ENCODE peak calls at places on chromosomes 3 and 15, in ten cellular contexts. One of them, this sample, is unnamed.

GRCh38 chr3:13424111-13424844 is 4.2 kb upstream of the NUP210 start:
- DNase-seq in neuronal stem cell: no peak
- DNase-seq in mesendoderm: no peak
- DNase-seq in H9: no peak
- DNase-seq in fibroblast of lung: no peak
- DNase-seq in SK-N-SH: no peak
- DNase-seq in K562: peak
- DNase-seq in mesenchymal stem cell: no peak
- DNase-seq in mammary epithelial cell: no peak
- DNase-seq in IMR-90: no peak
- DNase-seq in this sample: no peak

GRCh38 chr15:40845511-40846284 is 1.9 kb downstream of the SPINT1 start:
- DNase-seq in IMR-90: no peak
- DNase-seq in fibroblast of lung: no peak
- DNase-seq in H9: peak
- DNase-seq in mesenchymal stem cell: no peak
- DNase-seq in K562: no peak
- DNase-seq in SK-N-SH: no peak
- DNase-seq in mammary epithelial cell: peak
- DNase-seq in mesendoderm: peak
- DNase-seq in neuronal stem cell: no peak
- DNase-seq in this sample: peak

GRCh38 chr15:96326551-96327154 is 3.8 kb upstream of the NR2F2 start:
- DNase-seq in fibroblast of lung: peak
- DNase-seq in mammary epithelial cell: peak
- DNase-seq in mesenchymal stem cell: peak
- DNase-seq in neuronal stem cell: no peak
- DNase-seq in K562: peak
- DNase-seq in mesendoderm: peak
- DNase-seq in IMR-90: no peak
- DNase-seq in H9: peak
- DNase-seq in SK-N-SH: no peak
- DNase-seq in this sample: peak

GRCh38 chr3:51940648-51941421 is 869 bp downstream of the RRP9 start:
- DNase-seq in SK-N-SH: no peak
- DNase-seq in mammary epithelial cell: peak
- DNase-seq in H9: no peak
- DNase-seq in mesenchymal stem cell: peak
- DNase-seq in IMR-90: no peak
- DNase-seq in mesendoderm: peak
- DNase-seq in K562: no peak
- DNase-seq in neuronal stem cell: no peak
- DNase-seq in fibroblast of lung: peak
- DNase-seq in this sample: no peak

GRCh38 chr3:192042116-192042515 is 581.2 kb downstream of the PYDC2 start:
- DNase-seq in mammary epithelial cell: no peak
- DNase-seq in mesenchymal stem cell: no peak
- DNase-seq in K562: no peak
- DNase-seq in SK-N-SH: no peak
- DNase-seq in neuronal stem cell: no peak
- DNase-seq in IMR-90: no peak
- DNase-seq in fibroblast of lung: no peak
- DNase-seq in mesendoderm: no peak
- DNase-seq in H9: no peak
- DNase-seq in this sample: peak

GRCh38 chr3:177930771-177931170 is 605.5 kb upstream of the KCNMB2 start:
- DNase-seq in fibroblast of lung: no peak
- DNase-seq in SK-N-SH: no peak
- DNase-seq in neuronal stem cell: no peak
- DNase-seq in mammary epithelial cell: peak
- DNase-seq in IMR-90: no peak
- DNase-seq in mesenchymal stem cell: no peak
- DNase-seq in H9: no peak
- DNase-seq in mesendoderm: no peak
- DNase-seq in K562: no peak
- DNase-seq in this sample: no peak

GRCh38 chr3:126441256-126441880 is 34.3 kb downstream of the ZXDC start:
- DNase-seq in H9: peak
- DNase-seq in neuronal stem cell: no peak
- DNase-seq in K562: no peak
- DNase-seq in mesendoderm: no peak
- DNase-seq in IMR-90: no peak
- DNase-seq in SK-N-SH: no peak
- DNase-seq in mammary epithelial cell: no peak
- DNase-seq in fibroblast of lung: no peak
- DNase-seq in mesenchymal stem cell: no peak
- DNase-seq in this sample: no peak

GRCh38 chr3:51942603-51943450 is 664 bp downstream of the PARP3 start:
- DNase-seq in fibroblast of lung: peak
- DNase-seq in neuronal stem cell: no peak
- DNase-seq in SK-N-SH: peak
- DNase-seq in H9: peak
- DNase-seq in K562: peak
- DNase-seq in mesenchymal stem cell: peak
- DNase-seq in mesendoderm: peak
- DNase-seq in IMR-90: peak
- DNase-seq in mammary epithelial cell: peak
- DNase-seq in this sample: peak

GRCh38 chr15:51298656-51299055 is 39.7 kb downstream of the CYP19A1 start:
- DNase-seq in fibroblast of lung: no peak
- DNase-seq in SK-N-SH: no peak
- DNase-seq in K562: no peak
- DNase-seq in H9: no peak
- DNase-seq in neuronal stem cell: no peak
- DNase-seq in IMR-90: no peak
- DNase-seq in mammary epithelial cell: no peak
- DNase-seq in mesendoderm: no peak
- DNase-seq in mesenchymal stem cell: no peak
- DNase-seq in this sample: no peak

GRCh38 chr3:139552632-139553335 is 13.2 kb upstream of the RBP1 start:
- DNase-seq in mesendoderm: no peak
- DNase-seq in H9: no peak
- DNase-seq in SK-N-SH: no peak
- DNase-seq in neuronal stem cell: no peak
- DNase-seq in mesenchymal stem cell: no peak
- DNase-seq in K562: no peak
- DNase-seq in mammary epithelial cell: no peak
- DNase-seq in fibroblast of lung: no peak
- DNase-seq in IMR-90: no peak
- DNase-seq in this sample: no peak

GRCh38 chr3:8470801-8471200 is 30.8 kb upstream of the LMCD1 start:
- DNase-seq in SK-N-SH: no peak
- DNase-seq in H9: no peak
- DNase-seq in IMR-90: no peak
- DNase-seq in neuronal stem cell: no peak
- DNase-seq in fibroblast of lung: no peak
- DNase-seq in mammary epithelial cell: no peak
- DNase-seq in mesendoderm: no peak
- DNase-seq in mesenchymal stem cell: peak
- DNase-seq in K562: no peak
- DNase-seq in this sample: no peak

GRCh38 chr3:32865364-32865763 is 47.6 kb downstream of the TRIM71 start:
- DNase-seq in IMR-90: no peak
- DNase-seq in H9: no peak
- DNase-seq in neuronal stem cell: no peak
- DNase-seq in mesendoderm: peak
- DNase-seq in fibroblast of lung: peak
- DNase-seq in K562: no peak
- DNase-seq in mesenchymal stem cell: peak
- DNase-seq in mammary epithelial cell: peak
- DNase-seq in SK-N-SH: no peak
- DNase-seq in this sample: no peak

DNA sequence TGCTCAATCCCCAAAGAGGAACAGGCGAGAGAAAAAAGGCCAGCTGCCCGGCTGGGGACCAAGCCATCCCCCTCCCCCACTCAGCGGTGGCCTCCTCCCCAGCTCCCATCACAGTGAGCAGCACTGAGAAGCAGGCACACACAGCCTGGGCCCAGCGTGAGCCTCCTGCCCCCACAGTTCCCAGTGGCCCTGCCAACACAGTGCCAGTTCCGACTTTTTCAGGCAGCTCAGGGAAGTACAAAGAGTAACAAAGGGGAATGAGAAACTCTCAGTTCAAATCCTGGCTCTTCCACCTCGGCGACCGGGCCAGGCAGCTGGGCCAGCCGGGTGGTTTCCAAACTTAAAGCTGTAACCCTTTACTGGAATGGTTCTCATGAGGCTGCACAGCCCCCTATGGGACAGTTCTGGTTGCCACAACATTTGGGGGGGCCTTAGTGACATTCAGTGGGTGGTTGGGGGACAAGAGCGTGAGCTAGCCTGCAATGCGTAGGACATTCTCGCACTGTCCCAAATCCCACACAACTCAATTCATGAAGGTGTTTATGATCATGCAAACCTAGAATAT is 18.4 kb downstream of the TNK2 start:
- DNase-seq in fibroblast of lung: no peak
- DNase-seq in IMR-90: no peak
- DNase-seq in mammary epithelial cell: no peak
- DNase-seq in H9: no peak
- DNase-seq in mesendoderm: no peak
- DNase-seq in K562: no peak
- DNase-seq in neuronal stem cell: no peak
- DNase-seq in mesenchymal stem cell: no peak
- DNase-seq in SK-N-SH: no peak
- DNase-seq in this sample: no peak
- H3K9ac ChIP-seq in fibroblast of lung: no peak
- H3K9ac ChIP-seq in IMR-90: no peak
- H3K9ac ChIP-seq in mammary epithelial cell: no peak
- H3K9ac ChIP-seq in H9: no peak
- H3K9ac ChIP-seq in mesendoderm: peak
- H3K9ac ChIP-seq in K562: peak
- H3K9ac ChIP-seq in neuronal stem cell: peak
- H3K9ac ChIP-seq in mesenchymal stem cell: no peak
- H3K9ac ChIP-seq in SK-N-SH: no peak
- H3K9ac ChIP-seq in this sample: no peak

GRCh38 chr15:60673156-60673555 is 194.2 kb upstream of the ICE2 start:
- DNase-seq in mammary epithelial cell: no peak
- DNase-seq in K562: no peak
- DNase-seq in fibroblast of lung: no peak
- DNase-seq in mesenchymal stem cell: no peak
- DNase-seq in H9: no peak
- DNase-seq in neuronal stem cell: no peak
- DNase-seq in IMR-90: no peak
- DNase-seq in mesendoderm: no peak
- DNase-seq in SK-N-SH: no peak
- DNase-seq in this sample: no peak

GRCh38 chr15:60674704-60675405 is 195.9 kb upstream of the ICE2 start:
- DNase-seq in H9: no peak
- DNase-seq in mammary epithelial cell: no peak
- DNase-seq in K562: no peak
- DNase-seq in fibroblast of lung: peak
- DNase-seq in mesendoderm: no peak
- DNase-seq in neuronal stem cell: no peak
- DNase-seq in SK-N-SH: no peak
- DNase-seq in mesenchymal stem cell: peak
- DNase-seq in IMR-90: peak
- DNase-seq in this sample: no peak

GRCh38 chr15:60669351-60669750 is 190.4 kb upstream of the ICE2 start:
- DNase-seq in mesenchymal stem cell: no peak
- DNase-seq in H9: no peak
- DNase-seq in mesendoderm: no peak
- DNase-seq in K562: no peak
- DNase-seq in fibroblast of lung: no peak
- DNase-seq in SK-N-SH: no peak
- DNase-seq in IMR-90: no peak
- DNase-seq in mammary epithelial cell: no peak
- DNase-seq in neuronal stem cell: no peak
- DNase-seq in this sample: no peak

GRCh38 chr15:60673918-60674558 is 195.1 kb upstream of the ICE2 start:
- DNase-seq in SK-N-SH: peak
- DNase-seq in H9: no peak
- DNase-seq in mesendoderm: peak
- DNase-seq in IMR-90: peak
- DNase-seq in mesenchymal stem cell: peak
- DNase-seq in fibroblast of lung: peak
- DNase-seq in K562: no peak
- DNase-seq in mammary epithelial cell: peak
- DNase-seq in neuronal stem cell: no peak
- DNase-seq in this sample: no peak

DNA sequence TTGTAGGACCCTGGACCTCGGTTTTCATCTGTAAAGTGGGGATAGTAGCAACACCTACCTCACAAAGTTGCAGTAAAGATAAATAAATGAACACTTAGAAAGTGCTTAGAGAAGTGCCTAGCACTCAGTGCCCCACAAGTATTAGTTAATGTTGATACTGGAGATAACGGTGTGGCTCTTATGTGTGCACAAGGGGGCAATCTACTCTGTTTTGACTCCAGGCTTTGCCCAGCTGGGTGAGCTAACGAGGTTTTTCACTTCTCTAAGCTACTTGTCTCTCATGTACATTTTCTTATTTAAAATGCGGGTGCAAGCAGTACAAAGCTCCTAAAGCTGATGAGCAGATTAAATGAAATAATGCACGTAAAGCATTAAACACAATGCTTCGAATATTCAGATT is 193.5 kb upstream of the ICE2 start:
- DNase-seq in fibroblast of lung: no peak
- DNase-seq in mammary epithelial cell: no peak
- DNase-seq in mesenchymal stem cell: no peak
- DNase-seq in K562: no peak
- DNase-seq in mesendoderm: no peak
- DNase-seq in SK-N-SH: no peak
- DNase-seq in neuronal stem cell: no peak
- DNase-seq in H9: no peak
- DNase-seq in IMR-90: no peak
- DNase-seq in this sample: no peak
- H3K9ac ChIP-seq in fibroblast of lung: no peak
- H3K9ac ChIP-seq in mammary epithelial cell: no peak
- H3K9ac ChIP-seq in mesenchymal stem cell: no peak
- H3K9ac ChIP-seq in K562: no peak
- H3K9ac ChIP-seq in mesendoderm: no peak
- H3K9ac ChIP-seq in SK-N-SH: no peak
- H3K9ac ChIP-seq in neuronal stem cell: no peak
- H3K9ac ChIP-seq in H9: no peak
- H3K9ac ChIP-seq in IMR-90: no peak
- H3K9ac ChIP-seq in this sample: no peak

GRCh38 chr3:175270199-175270837 is 411.2 kb downstream of the NAALADL2 start:
- DNase-seq in neuronal stem cell: no peak
- DNase-seq in H9: no peak
- DNase-seq in K562: no peak
- DNase-seq in mesendoderm: peak
- DNase-seq in IMR-90: peak
- DNase-seq in mesenchymal stem cell: peak
- DNase-seq in mammary epithelial cell: peak
- DNase-seq in fibroblast of lung: peak
- DNase-seq in SK-N-SH: peak
- DNase-seq in this sample: no peak
- H3K9ac ChIP-seq in neuronal stem cell: no peak
- H3K9ac ChIP-seq in H9: no peak
- H3K9ac ChIP-seq in K562: no peak
- H3K9ac ChIP-seq in mesendoderm: no peak
- H3K9ac ChIP-seq in IMR-90: peak
- H3K9ac ChIP-seq in mesenchymal stem cell: no peak
- H3K9ac ChIP-seq in mammary epithelial cell: no peak
- H3K9ac ChIP-seq in fibroblast of lung: no peak
- H3K9ac ChIP-seq in SK-N-SH: no peak
- H3K9ac ChIP-seq in this sample: no peak

DNA sequence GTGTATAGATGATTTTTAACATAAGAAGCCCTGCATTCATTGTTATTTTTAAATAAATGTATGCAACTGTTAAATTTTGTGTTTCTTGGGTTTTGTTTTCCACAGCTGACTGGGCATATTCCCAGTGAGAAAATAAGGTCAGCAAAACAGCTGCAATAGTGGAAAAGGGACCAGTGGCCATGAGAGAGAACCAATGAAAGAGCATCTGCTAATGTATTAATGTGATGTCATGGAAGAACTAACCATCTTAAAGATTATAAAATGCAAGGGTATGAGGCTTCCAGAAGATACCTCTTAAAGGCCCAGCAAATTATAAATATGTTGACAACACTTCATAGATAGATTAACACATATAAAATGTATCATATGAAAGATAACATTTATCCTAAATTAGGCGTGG is 31.0 kb upstream of the KBTBD12 start:
- DNase-seq in K562: no peak
- DNase-seq in SK-N-SH: no peak
- DNase-seq in fibroblast of lung: no peak
- DNase-seq in mesenchymal stem cell: no peak
- DNase-seq in H9: no peak
- DNase-seq in neuronal stem cell: no peak
- DNase-seq in mesendoderm: no peak
- DNase-seq in IMR-90: no peak
- DNase-seq in mammary epithelial cell: no peak
- DNase-seq in this sample: no peak
- H3K9ac ChIP-seq in K562: no peak
- H3K9ac ChIP-seq in SK-N-SH: no peak
- H3K9ac ChIP-seq in fibroblast of lung: no peak
- H3K9ac ChIP-seq in mesenchymal stem cell: no peak
- H3K9ac ChIP-seq in H9: no peak
- H3K9ac ChIP-seq in neuronal stem cell: no peak
- H3K9ac ChIP-seq in mesendoderm: no peak
- H3K9ac ChIP-seq in IMR-90: no peak
- H3K9ac ChIP-seq in mammary epithelial cell: no peak
- H3K9ac ChIP-seq in this sample: no peak

This sample was measured in MM.1S.